ENCODE peak calls at places on chromosomes 5 and 9, in eight cellular contexts. One of them, this sample, is unnamed.

GRCh38 chr5:133993152-133993548 is 11.6 kb downstream of the VDAC1 start:
- DNase-seq in central memory CD4-positive, alpha-beta T cell: no peak
- DNase-seq in stomach: no peak
- DNase-seq in AG04449: no peak
- DNase-seq in AG04450: no peak
- DNase-seq in occipital lobe: no peak
- DNase-seq in neuronal stem cell: no peak
- DNase-seq in AML-193: no peak
- DNase-seq in this sample: peak

GRCh38 chr9:115422932-115423440 is 305.0 kb upstream of the TNC start:
- DNase-seq in neuronal stem cell: no peak
- DNase-seq in central memory CD4-positive, alpha-beta T cell: no peak
- DNase-seq in AG04449: no peak
- DNase-seq in AML-193: no peak
- DNase-seq in occipital lobe: no peak
- DNase-seq in AG04450: no peak
- DNase-seq in stomach: no peak
- DNase-seq in this sample: no peak

GRCh38 chr9:94922098-94922607 is 195.7 kb downstream of the AOPEP start:
- DNase-seq in central memory CD4-positive, alpha-beta T cell: no peak
- DNase-seq in occipital lobe: no peak
- DNase-seq in neuronal stem cell: no peak
- DNase-seq in AML-193: no peak
- DNase-seq in stomach: no peak
- DNase-seq in AG04449: peak
- DNase-seq in AG04450: peak
- DNase-seq in this sample: peak

GRCh38 chr9:93672622-93673270 is 96.4 kb downstream of the PHF2 start:
- DNase-seq in stomach: peak
- DNase-seq in AML-193: no peak
- DNase-seq in AG04450: no peak
- DNase-seq in occipital lobe: no peak
- DNase-seq in AG04449: no peak
- DNase-seq in central memory CD4-positive, alpha-beta T cell: no peak
- DNase-seq in neuronal stem cell: no peak
- DNase-seq in this sample: no peak

GRCh38 chr5:165497707-165498106 is 1992.3 kb downstream of the MAT2B start:
- DNase-seq in occipital lobe: no peak
- DNase-seq in neuronal stem cell: no peak
- DNase-seq in central memory CD4-positive, alpha-beta T cell: no peak
- DNase-seq in stomach: no peak
- DNase-seq in AG04450: no peak
- DNase-seq in AG04449: no peak
- DNase-seq in AML-193: peak
- DNase-seq in this sample: no peak

GRCh38 chr5:120778491-120779293 is 314.6 kb downstream of the PRR16 start:
- DNase-seq in neuronal stem cell: no peak
- DNase-seq in AG04449: peak
- DNase-seq in AML-193: no peak
- DNase-seq in central memory CD4-positive, alpha-beta T cell: no peak
- DNase-seq in AG04450: peak
- DNase-seq in stomach: no peak
- DNase-seq in occipital lobe: no peak
- DNase-seq in this sample: no peak

GRCh38 chr5:34751807-34752736 is 86.9 kb upstream of the TTC23L start:
- DNase-seq in AG04450: no peak
- DNase-seq in occipital lobe: no peak
- DNase-seq in AML-193: no peak
- DNase-seq in neuronal stem cell: no peak
- DNase-seq in central memory CD4-positive, alpha-beta T cell: no peak
- DNase-seq in AG04449: no peak
- DNase-seq in stomach: no peak
- DNase-seq in this sample: no peak

GRCh38 chr5:108788142-108788541 is 40.4 kb downstream of the FER start:
- DNase-seq in stomach: peak
- DNase-seq in AG04450: peak
- DNase-seq in central memory CD4-positive, alpha-beta T cell: no peak
- DNase-seq in occipital lobe: peak
- DNase-seq in AG04449: no peak
- DNase-seq in AML-193: no peak
- DNase-seq in neuronal stem cell: no peak
- DNase-seq in this sample: no peak

GRCh38 chr9:77384406-77384805 is 207.1 kb downstream of the VPS13A start:
- DNase-seq in AML-193: no peak
- DNase-seq in occipital lobe: no peak
- DNase-seq in stomach: no peak
- DNase-seq in central memory CD4-positive, alpha-beta T cell: no peak
- DNase-seq in AG04449: peak
- DNase-seq in neuronal stem cell: no peak
- DNase-seq in AG04450: no peak
- DNase-seq in this sample: no peak

GRCh38 chr5:128155793-128156192 is 72.2 kb downstream of the SLC12A2 start:
- DNase-seq in neuronal stem cell: no peak
- DNase-seq in central memory CD4-positive, alpha-beta T cell: no peak
- DNase-seq in occipital lobe: no peak
- DNase-seq in AML-193: no peak
- DNase-seq in stomach: no peak
- DNase-seq in AG04449: no peak
- DNase-seq in AG04450: no peak
- DNase-seq in this sample: no peak

GRCh38 chr9:124551472-124552339 is 44.5 kb upstream of the NR5A1 start:
- DNase-seq in AML-193: peak
- DNase-seq in occipital lobe: peak
- DNase-seq in stomach: peak
- DNase-seq in AG04449: no peak
- DNase-seq in AG04450: peak
- DNase-seq in central memory CD4-positive, alpha-beta T cell: no peak
- DNase-seq in neuronal stem cell: peak
- DNase-seq in this sample: peak

GRCh38 chr5:122182491-122182921 is 53.2 kb downstream of the ZNF474 start:
- DNase-seq in AG04450: peak
- DNase-seq in AG04449: no peak
- DNase-seq in central memory CD4-positive, alpha-beta T cell: no peak
- DNase-seq in neuronal stem cell: no peak
- DNase-seq in occipital lobe: peak
- DNase-seq in stomach: peak
- DNase-seq in AML-193: no peak
- DNase-seq in this sample: peak

GRCh38 chr5:28523887-28524637 is 1485.7 kb upstream of the CDH9 start:
- DNase-seq in occipital lobe: no peak
- DNase-seq in central memory CD4-positive, alpha-beta T cell: no peak
- DNase-seq in AML-193: no peak
- DNase-seq in stomach: no peak
- DNase-seq in AG04450: no peak
- DNase-seq in AG04449: peak
- DNase-seq in neuronal stem cell: no peak
- DNase-seq in this sample: no peak

GRCh38 chr9:92147030-92147853 is 32.0 kb upstream of the SPTLC1 start:
- DNase-seq in AG04450: peak
- DNase-seq in neuronal stem cell: no peak
- DNase-seq in central memory CD4-positive, alpha-beta T cell: no peak
- DNase-seq in AG04449: peak
- DNase-seq in AML-193: peak
- DNase-seq in stomach: no peak
- DNase-seq in occipital lobe: no peak
- DNase-seq in this sample: no peak

GRCh38 chr9:136526625-136527066 is 19.2 kb downstream of the NOTCH1 start:
- DNase-seq in stomach: peak
- DNase-seq in neuronal stem cell: no peak
- DNase-seq in central memory CD4-positive, alpha-beta T cell: no peak
- DNase-seq in occipital lobe: peak
- DNase-seq in AG04449: no peak
- DNase-seq in AML-193: no peak
- DNase-seq in AG04450: no peak
- DNase-seq in this sample: no peak

GRCh38 chr5:31113101-31113500 is 80.4 kb upstream of the CDH6 start:
- DNase-seq in neuronal stem cell: no peak
- DNase-seq in AG04450: peak
- DNase-seq in central memory CD4-positive, alpha-beta T cell: no peak
- DNase-seq in stomach: no peak
- DNase-seq in AG04449: peak
- DNase-seq in AML-193: no peak
- DNase-seq in occipital lobe: no peak
- DNase-seq in this sample: no peak

GRCh38 chr5:163815240-163815791 is 309.9 kb downstream of the MAT2B start:
- DNase-seq in AML-193: no peak
- DNase-seq in AG04450: no peak
- DNase-seq in AG04449: no peak
- DNase-seq in neuronal stem cell: no peak
- DNase-seq in stomach: no peak
- DNase-seq in occipital lobe: no peak
- DNase-seq in central memory CD4-positive, alpha-beta T cell: no peak
- DNase-seq in this sample: no peak

GRCh38 chr5:62284946-62285891 is 20.8 kb upstream of the KIF2A start:
- DNase-seq in neuronal stem cell: no peak
- DNase-seq in central memory CD4-positive, alpha-beta T cell: no peak
- DNase-seq in stomach: no peak
- DNase-seq in occipital lobe: no peak
- DNase-seq in AG04449: no peak
- DNase-seq in AG04450: no peak
- DNase-seq in AML-193: no peak
- DNase-seq in this sample: no peak

GRCh38 chr5:137218471-137218870 is 280.7 kb downstream of the SPOCK1 start:
- DNase-seq in occipital lobe: peak
- DNase-seq in AML-193: no peak
- DNase-seq in central memory CD4-positive, alpha-beta T cell: no peak
- DNase-seq in AG04449: no peak
- DNase-seq in stomach: no peak
- DNase-seq in neuronal stem cell: no peak
- DNase-seq in AG04450: no peak
- DNase-seq in this sample: peak

GRCh38 chr5:79982136-79982535 is 8.9 kb downstream of the MTX3 start:
- DNase-seq in neuronal stem cell: no peak
- DNase-seq in AML-193: no peak
- DNase-seq in AG04449: no peak
- DNase-seq in occipital lobe: no peak
- DNase-seq in central memory CD4-positive, alpha-beta T cell: no peak
- DNase-seq in stomach: no peak
- DNase-seq in AG04450: no peak
- DNase-seq in this sample: no peak

GRCh38 chr5:114782869-114783268 is 386.8 kb downstream of the TRIM36 start:
- DNase-seq in AG04450: no peak
- DNase-seq in neuronal stem cell: no peak
- DNase-seq in stomach: no peak
- DNase-seq in occipital lobe: peak
- DNase-seq in AG04449: no peak
- DNase-seq in central memory CD4-positive, alpha-beta T cell: no peak
- DNase-seq in AML-193: no peak
- DNase-seq in this sample: no peak

GRCh38 chr5:171307843-171308452 is 1.1 kb upstream of the TLX3 start:
- DNase-seq in AG04449: no peak
- DNase-seq in stomach: no peak
- DNase-seq in neuronal stem cell: no peak
- DNase-seq in AG04450: no peak
- DNase-seq in occipital lobe: no peak
- DNase-seq in AML-193: no peak
- DNase-seq in central memory CD4-positive, alpha-beta T cell: no peak
- DNase-seq in this sample: no peak

GRCh38 chr5:125058185-125058826 is 311.9 kb upstream of the ZNF608 start:
- DNase-seq in AML-193: no peak
- DNase-seq in occipital lobe: no peak
- DNase-seq in neuronal stem cell: no peak
- DNase-seq in AG04450: no peak
- DNase-seq in AG04449: no peak
- DNase-seq in central memory CD4-positive, alpha-beta T cell: no peak
- DNase-seq in stomach: no peak
- DNase-seq in this sample: no peak

GRCh38 chr9:76571288-76572204 is 112.6 kb downstream of the GCNT1 start:
- DNase-seq in neuronal stem cell: no peak
- DNase-seq in AML-193: peak
- DNase-seq in central memory CD4-positive, alpha-beta T cell: no peak
- DNase-seq in occipital lobe: no peak
- DNase-seq in stomach: no peak
- DNase-seq in AG04450: no peak
- DNase-seq in AG04449: no peak
- DNase-seq in this sample: no peak

GRCh38 chr5:52878671-52879070 is 91.0 kb downstream of the ITGA1 start:
- DNase-seq in neuronal stem cell: no peak
- DNase-seq in AG04450: no peak
- DNase-seq in central memory CD4-positive, alpha-beta T cell: no peak
- DNase-seq in AG04449: no peak
- DNase-seq in AML-193: no peak
- DNase-seq in stomach: no peak
- DNase-seq in occipital lobe: no peak
- DNase-seq in this sample: no peak

GRCh38 chr5:82105457-82105856 is 133.6 kb downstream of the ATG10 start:
- DNase-seq in AG04449: no peak
- DNase-seq in occipital lobe: no peak
- DNase-seq in stomach: no peak
- DNase-seq in neuronal stem cell: no peak
- DNase-seq in central memory CD4-positive, alpha-beta T cell: no peak
- DNase-seq in AG04450: no peak
- DNase-seq in AML-193: no peak
- DNase-seq in this sample: no peak

GRCh38 chr5:123036391-123037103 is at the start of gene PPIC:
- DNase-seq in occipital lobe: peak
- DNase-seq in AML-193: no peak
- DNase-seq in stomach: peak
- DNase-seq in neuronal stem cell: peak
- DNase-seq in central memory CD4-positive, alpha-beta T cell: no peak
- DNase-seq in AG04450: no peak
- DNase-seq in AG04449: no peak
- DNase-seq in this sample: peak

GRCh38 chr5:9441610-9442009 is 104.3 kb downstream of the SEMA5A start:
- DNase-seq in AG04449: no peak
- DNase-seq in central memory CD4-positive, alpha-beta T cell: no peak
- DNase-seq in stomach: no peak
- DNase-seq in neuronal stem cell: no peak
- DNase-seq in AML-193: no peak
- DNase-seq in occipital lobe: no peak
- DNase-seq in AG04450: no peak
- DNase-seq in this sample: no peak

GRCh38 chr9:21570643-21571275 is 88.6 kb upstream of the IFNE start:
- DNase-seq in central memory CD4-positive, alpha-beta T cell: no peak
- DNase-seq in AG04449: no peak
- DNase-seq in occipital lobe: no peak
- DNase-seq in stomach: no peak
- DNase-seq in AML-193: no peak
- DNase-seq in neuronal stem cell: no peak
- DNase-seq in AG04450: no peak
- DNase-seq in this sample: no peak

GRCh38 chr9:107751522-107752235 is 262.1 kb upstream of the KLF4 start:
- DNase-seq in occipital lobe: no peak
- DNase-seq in AG04449: peak
- DNase-seq in AG04450: no peak
- DNase-seq in AML-193: no peak
- DNase-seq in stomach: peak
- DNase-seq in central memory CD4-positive, alpha-beta T cell: no peak
- DNase-seq in neuronal stem cell: no peak
- DNase-seq in this sample: no peak

GRCh38 chr5:30237189-30237588 is 956.3 kb upstream of the CDH6 start:
- DNase-seq in occipital lobe: no peak
- DNase-seq in AG04450: no peak
- DNase-seq in stomach: no peak
- DNase-seq in central memory CD4-positive, alpha-beta T cell: no peak
- DNase-seq in AML-193: no peak
- DNase-seq in neuronal stem cell: no peak
- DNase-seq in AG04449: no peak
- DNase-seq in this sample: no peak

GRCh38 chr9:124723352-124723751 is 47.8 kb downstream of the NR6A1 start:
- DNase-seq in occipital lobe: no peak
- DNase-seq in AML-193: no peak
- DNase-seq in stomach: no peak
- DNase-seq in neuronal stem cell: no peak
- DNase-seq in central memory CD4-positive, alpha-beta T cell: no peak
- DNase-seq in AG04449: no peak
- DNase-seq in AG04450: no peak
- DNase-seq in this sample: no peak

GRCh38 chr5:77390795-77391194 is 101.3 kb downstream of the WDR41 start:
- DNase-seq in AG04449: peak
- DNase-seq in neuronal stem cell: no peak
- DNase-seq in occipital lobe: no peak
- DNase-seq in AG04450: peak
- DNase-seq in central memory CD4-positive, alpha-beta T cell: no peak
- DNase-seq in stomach: no peak
- DNase-seq in AML-193: no peak
- DNase-seq in this sample: no peak

GRCh38 chr9:21965401-21965951 is 28.7 kb downstream of the CDKN2A start:
- DNase-seq in AML-193: no peak
- DNase-seq in AG04449: no peak
- DNase-seq in AG04450: peak
- DNase-seq in stomach: peak
- DNase-seq in occipital lobe: no peak
- DNase-seq in central memory CD4-positive, alpha-beta T cell: peak
- DNase-seq in neuronal stem cell: peak
- DNase-seq in this sample: no peak